ENCODE peak calls at places on chromosomes 3 and 15, in four cellular contexts. T is tibial nerve; W is CD8-positive, alpha-beta memory T cell; M is NCI-H510A. K is an unnamed sample.

GRCh38 chr3:152943645-152944044 is 108.7 kb downstream of the P2RY1 start:
- DNase-seq in T (no peak), W (no peak), M (no peak), K (no peak)

GRCh38 chr3:151974067-151974466 is 100.6 kb downstream of the SUCNR1 start:
- DNase-seq in T (no peak), W (no peak), M (no peak), K (no peak)

GRCh38 chr15:91627473-91628309 is 225.8 kb upstream of the SLCO3A1 start:
- DNase-seq in T (no peak), W (no peak), M (no peak), K (no peak)

GRCh38 chr15:69760890-69761568 is 308.4 kb downstream of the RPLP1 start:
- DNase-seq in T (peak; percentile 55), W (peak; percentile 82), M (no peak), K (no peak)

GRCh38 chr3:27312044-27312668 is 57.0 kb downstream of the NEK10 start:
- DNase-seq in T (no peak), W (peak; percentile 36), M (peak; percentile 4), K (no peak)

GRCh38 chr3:88000853-88001252 is 58.0 kb downstream of the CGGBP1 start:
- DNase-seq in T (no peak), W (no peak), M (no peak), K (no peak)

GRCh38 chr3:149095487-149095886 is 9.2 kb upstream of the HLTF start:
- DNase-seq in T (no peak), W (no peak), M (no peak), K (no peak)

GRCh38 chr3:31733234-31733667 is 200.5 kb downstream of the STT3B start:
- DNase-seq in T (no peak), W (no peak), M (no peak), K (peak; percentile 77)

GRCh38 chr15:69957175-69957574 is 140.5 kb downstream of the TLE3 start:
- DNase-seq in T (no peak), W (no peak), M (no peak), K (no peak)

GRCh38 chr15:95016511-95017219 is 785.3 kb downstream of the MCTP2 start:
- DNase-seq in T (no peak), W (no peak), M (no peak), K (no peak)